ENCODE peak calls at places on chromosomes 3 and 15, in eight cellular contexts. One of them, this sample, is unnamed.

GRCh38 chr3:71865727-71866126 is 80.8 kb upstream of the PROK2 start:
- DNase-seq in spleen: no peak
- DNase-seq in stomach: no peak
- DNase-seq in astrocyte: no peak
- DNase-seq in ascending aorta: no peak
- DNase-seq in vagina: no peak
- DNase-seq in tibial artery: no peak
- DNase-seq in CD4-positive, CD25-positive, alpha-beta regulatory T cell: no peak
- DNase-seq in this sample: no peak

GRCh38 chr3:61979645-61980430 is 393.5 kb downstream of the FEZF2 start:
- DNase-seq in ascending aorta: no peak
- DNase-seq in stomach: no peak
- DNase-seq in astrocyte: no peak
- DNase-seq in vagina: no peak
- DNase-seq in spleen: no peak
- DNase-seq in CD4-positive, CD25-positive, alpha-beta regulatory T cell: no peak
- DNase-seq in tibial artery: no peak
- DNase-seq in this sample: no peak

GRCh38 chr3:149588909-149589308 is 68.9 kb downstream of the WWTR1 start:
- DNase-seq in ascending aorta: no peak
- DNase-seq in CD4-positive, CD25-positive, alpha-beta regulatory T cell: no peak
- DNase-seq in spleen: no peak
- DNase-seq in stomach: no peak
- DNase-seq in tibial artery: no peak
- DNase-seq in astrocyte: no peak
- DNase-seq in vagina: no peak
- DNase-seq in this sample: no peak

GRCh38 chr3:122299872-122300460 is 25.1 kb upstream of the CSTA start:
- DNase-seq in CD4-positive, CD25-positive, alpha-beta regulatory T cell: peak; percentile 61
- DNase-seq in spleen: no peak
- DNase-seq in vagina: no peak
- DNase-seq in tibial artery: no peak
- DNase-seq in ascending aorta: no peak
- DNase-seq in astrocyte: no peak
- DNase-seq in stomach: no peak
- DNase-seq in this sample: peak; percentile 50

GRCh38 chr3:69174871-69175737 is 52.7 kb upstream of the LMOD3 start:
- DNase-seq in tibial artery: no peak
- DNase-seq in CD4-positive, CD25-positive, alpha-beta regulatory T cell: no peak
- DNase-seq in astrocyte: no peak
- DNase-seq in vagina: no peak
- DNase-seq in spleen: no peak
- DNase-seq in ascending aorta: no peak
- DNase-seq in stomach: no peak
- DNase-seq in this sample: no peak

GRCh38 chr3:49276475-49277356 is at the start of gene C3orf62:
- DNase-seq in CD4-positive, CD25-positive, alpha-beta regulatory T cell: peak; percentile 78
- DNase-seq in vagina: no peak
- DNase-seq in spleen: peak; percentile 96
- DNase-seq in tibial artery: peak; percentile 96
- DNase-seq in ascending aorta: peak; percentile 56
- DNase-seq in stomach: peak; percentile 90
- DNase-seq in astrocyte: peak; percentile 73
- DNase-seq in this sample: peak; percentile 79

GRCh38 chr3:9769012-9769411 is 735 bp downstream of the CAMK1 start:
- DNase-seq in CD4-positive, CD25-positive, alpha-beta regulatory T cell: no peak
- DNase-seq in astrocyte: no peak
- DNase-seq in stomach: no peak
- DNase-seq in tibial artery: no peak
- DNase-seq in spleen: no peak
- DNase-seq in vagina: no peak
- DNase-seq in ascending aorta: no peak
- DNase-seq in this sample: no peak

GRCh38 chr15:63380151-63380827 is 1.4 kb downstream of the CA12 start:
- DNase-seq in tibial artery: no peak
- DNase-seq in stomach: no peak
- DNase-seq in ascending aorta: no peak
- DNase-seq in vagina: no peak
- DNase-seq in CD4-positive, CD25-positive, alpha-beta regulatory T cell: no peak
- DNase-seq in astrocyte: peak; percentile 15
- DNase-seq in spleen: no peak
- DNase-seq in this sample: no peak

GRCh38 chr3:119258915-119259314 is 18.2 kb upstream of the B4GALT4 start:
- DNase-seq in CD4-positive, CD25-positive, alpha-beta regulatory T cell: no peak
- DNase-seq in tibial artery: no peak
- DNase-seq in astrocyte: no peak
- DNase-seq in ascending aorta: no peak
- DNase-seq in stomach: no peak
- DNase-seq in vagina: no peak
- DNase-seq in spleen: no peak
- DNase-seq in this sample: no peak

GRCh38 chr15:63839717-63840116 is 6.0 kb upstream of the HERC1 start:
- DNase-seq in stomach: no peak
- DNase-seq in astrocyte: no peak
- DNase-seq in CD4-positive, CD25-positive, alpha-beta regulatory T cell: no peak
- DNase-seq in ascending aorta: no peak
- DNase-seq in vagina: no peak
- DNase-seq in spleen: no peak
- DNase-seq in tibial artery: no peak
- DNase-seq in this sample: no peak

GRCh38 chr15:29571728-29572454 is 250.4 kb downstream of the TJP1 start:
- DNase-seq in ascending aorta: no peak
- DNase-seq in spleen: no peak
- DNase-seq in CD4-positive, CD25-positive, alpha-beta regulatory T cell: no peak
- DNase-seq in vagina: no peak
- DNase-seq in stomach: no peak
- DNase-seq in tibial artery: no peak
- DNase-seq in astrocyte: no peak
- DNase-seq in this sample: peak; percentile 70

GRCh38 chr3:146334151-146334550 is 83.2 kb upstream of the PLSCR4 start:
- DNase-seq in astrocyte: no peak
- DNase-seq in spleen: no peak
- DNase-seq in vagina: no peak
- DNase-seq in tibial artery: no peak
- DNase-seq in ascending aorta: no peak
- DNase-seq in stomach: no peak
- DNase-seq in CD4-positive, CD25-positive, alpha-beta regulatory T cell: no peak
- DNase-seq in this sample: peak; percentile 4

GRCh38 chr15:76714950-76715349 is 190.2 kb downstream of the SCAPER start:
- DNase-seq in spleen: no peak
- DNase-seq in stomach: no peak
- DNase-seq in ascending aorta: no peak
- DNase-seq in vagina: no peak
- DNase-seq in CD4-positive, CD25-positive, alpha-beta regulatory T cell: no peak
- DNase-seq in astrocyte: no peak
- DNase-seq in tibial artery: no peak
- DNase-seq in this sample: no peak

GRCh38 chr15:72902245-72902928 is 118.8 kb upstream of the ADPGK start:
- DNase-seq in spleen: no peak
- DNase-seq in astrocyte: peak; percentile 90
- DNase-seq in vagina: no peak
- DNase-seq in stomach: peak; percentile 32
- DNase-seq in ascending aorta: peak; percentile 14
- DNase-seq in tibial artery: peak; percentile 88
- DNase-seq in CD4-positive, CD25-positive, alpha-beta regulatory T cell: no peak
- DNase-seq in this sample: peak; percentile 1

GRCh38 chr15:59307164-59307535 is 65.5 kb downstream of the MYO1E start:
- DNase-seq in astrocyte: no peak
- DNase-seq in stomach: no peak
- DNase-seq in CD4-positive, CD25-positive, alpha-beta regulatory T cell: no peak
- DNase-seq in vagina: no peak
- DNase-seq in tibial artery: no peak
- DNase-seq in ascending aorta: no peak
- DNase-seq in spleen: no peak
- DNase-seq in this sample: no peak

GRCh38 chr3:154862265-154862664 is 217.9 kb upstream of the MME start:
- DNase-seq in tibial artery: no peak
- DNase-seq in CD4-positive, CD25-positive, alpha-beta regulatory T cell: no peak
- DNase-seq in stomach: no peak
- DNase-seq in spleen: no peak
- DNase-seq in ascending aorta: no peak
- DNase-seq in astrocyte: peak; percentile 60
- DNase-seq in vagina: no peak
- DNase-seq in this sample: no peak

GRCh38 chr15:72983812-72984211 is 68.5 kb upstream of the NEO1 start:
- DNase-seq in stomach: no peak
- DNase-seq in vagina: no peak
- DNase-seq in astrocyte: peak; percentile 25
- DNase-seq in spleen: no peak
- DNase-seq in ascending aorta: no peak
- DNase-seq in tibial artery: no peak
- DNase-seq in CD4-positive, CD25-positive, alpha-beta regulatory T cell: no peak
- DNase-seq in this sample: no peak

GRCh38 chr15:65106011-65106590 is 8.9 kb downstream of the UBAP1L start:
- DNase-seq in CD4-positive, CD25-positive, alpha-beta regulatory T cell: no peak
- DNase-seq in tibial artery: peak; percentile 31
- DNase-seq in spleen: no peak
- DNase-seq in astrocyte: no peak
- DNase-seq in ascending aorta: no peak
- DNase-seq in stomach: no peak
- DNase-seq in vagina: no peak
- DNase-seq in this sample: no peak

GRCh38 chr3:31936661-31937060 is 44.4 kb downstream of the OSBPL10 start:
- DNase-seq in ascending aorta: no peak
- DNase-seq in spleen: no peak
- DNase-seq in tibial artery: no peak
- DNase-seq in stomach: no peak
- DNase-seq in CD4-positive, CD25-positive, alpha-beta regulatory T cell: no peak
- DNase-seq in vagina: no peak
- DNase-seq in astrocyte: peak; percentile 89
- DNase-seq in this sample: peak; percentile 57

GRCh38 chr3:12990306-12990705 is 82.9 kb downstream of the IQSEC1 start:
- DNase-seq in CD4-positive, CD25-positive, alpha-beta regulatory T cell: no peak
- DNase-seq in stomach: no peak
- DNase-seq in spleen: peak; percentile 52
- DNase-seq in vagina: no peak
- DNase-seq in astrocyte: no peak
- DNase-seq in ascending aorta: no peak
- DNase-seq in tibial artery: no peak
- DNase-seq in this sample: no peak

GRCh38 chr3:143433787-143434378 is 314.3 kb downstream of the CHST2 start:
- DNase-seq in tibial artery: no peak
- DNase-seq in CD4-positive, CD25-positive, alpha-beta regulatory T cell: peak; percentile 45
- DNase-seq in astrocyte: no peak
- DNase-seq in stomach: no peak
- DNase-seq in ascending aorta: no peak
- DNase-seq in vagina: no peak
- DNase-seq in spleen: no peak
- DNase-seq in this sample: peak; percentile 15

GRCh38 chr3:132422531-132422930 is 5.2 kb downstream of the DNAJC13 start:
- DNase-seq in vagina: no peak
- DNase-seq in stomach: no peak
- DNase-seq in tibial artery: no peak
- DNase-seq in spleen: no peak
- DNase-seq in CD4-positive, CD25-positive, alpha-beta regulatory T cell: no peak
- DNase-seq in ascending aorta: no peak
- DNase-seq in astrocyte: no peak
- DNase-seq in this sample: peak; percentile 45
- H3K9me3 ChIP-seq in vagina: no peaks in the 10 kb centered on the region
- H3K9me3 ChIP-seq in stomach: no peaks in the 10 kb centered on the region
- H3K9me3 ChIP-seq in tibial artery: no peaks in the 10 kb centered on the region
- H3K9me3 ChIP-seq in spleen: no peaks in the 10 kb centered on the region
- H3K9me3 ChIP-seq in CD4-positive, CD25-positive, alpha-beta regulatory T cell: no peaks in the 10 kb centered on the region
- H3K9me3 ChIP-seq in ascending aorta: no peaks in the 10 kb centered on the region
- H3K9me3 ChIP-seq in astrocyte: no peaks in the 10 kb centered on the region
- H3K9me3 ChIP-seq in this sample: no peaks in the 10 kb centered on the region

GRCh38 chr15:88258021-88258641 is 1.6 kb upstream of the NTRK3 start:
- DNase-seq in astrocyte: no peak
- DNase-seq in stomach: no peak
- DNase-seq in ascending aorta: no peak
- DNase-seq in vagina: no peak
- DNase-seq in tibial artery: peak; percentile 93
- DNase-seq in spleen: no peak
- DNase-seq in CD4-positive, CD25-positive, alpha-beta regulatory T cell: no peak
- DNase-seq in this sample: no peak
- H3K4me3 ChIP-seq in astrocyte: peak overlapping the region; percentile 64
- H3K4me3 ChIP-seq in stomach: no peak overlapping the region
- H3K4me3 ChIP-seq in ascending aorta: peak overlapping the region; percentile 79
- H3K4me3 ChIP-seq in vagina: no peak overlapping the region
- H3K4me3 ChIP-seq in tibial artery: peak overlapping the region; percentile 84
- H3K4me3 ChIP-seq in spleen: peak overlapping the region; percentile 29
- H3K4me3 ChIP-seq in CD4-positive, CD25-positive, alpha-beta regulatory T cell: no peak overlapping the region
- H3K4me3 ChIP-seq in this sample: no peak overlapping the region

DNA sequence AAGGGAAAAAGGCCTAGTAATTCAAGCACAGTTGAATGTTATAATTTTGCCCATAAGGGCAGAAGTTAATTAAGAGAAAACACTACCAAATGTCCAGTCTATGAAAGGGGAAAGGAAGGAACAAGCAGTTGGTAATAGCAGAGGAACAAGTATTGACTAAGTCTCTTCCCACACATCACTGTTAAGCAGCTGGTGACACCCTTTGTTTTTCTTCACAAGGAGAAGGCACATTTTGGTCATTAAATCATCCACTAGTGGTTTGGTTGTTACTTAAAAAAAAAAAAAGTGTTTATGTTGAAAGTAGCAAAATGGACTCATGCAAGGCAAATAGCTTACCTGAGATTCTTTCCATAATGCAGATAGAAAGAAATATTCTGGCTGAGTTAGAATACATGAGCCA is 321.4 kb upstream of the NECTIN3 start:
- DNase-seq in tibial artery: no peak
- DNase-seq in stomach: no peak
- DNase-seq in astrocyte: no peak
- DNase-seq in spleen: no peak
- DNase-seq in ascending aorta: no peak
- DNase-seq in CD4-positive, CD25-positive, alpha-beta regulatory T cell: no peak
- DNase-seq in vagina: no peak
- DNase-seq in this sample: no peak
- H3K27ac ChIP-seq in tibial artery: no peak overlapping the region
- H3K27ac ChIP-seq in stomach: no peak overlapping the region
- H3K27ac ChIP-seq in astrocyte: no peak overlapping the region
- H3K27ac ChIP-seq in spleen: no peak overlapping the region
- H3K27ac ChIP-seq in ascending aorta: no peak overlapping the region
- H3K27ac ChIP-seq in CD4-positive, CD25-positive, alpha-beta regulatory T cell: no peak overlapping the region
- H3K27ac ChIP-seq in vagina: no peak overlapping the region
- H3K27ac ChIP-seq in this sample: no peak overlapping the region

DNA sequence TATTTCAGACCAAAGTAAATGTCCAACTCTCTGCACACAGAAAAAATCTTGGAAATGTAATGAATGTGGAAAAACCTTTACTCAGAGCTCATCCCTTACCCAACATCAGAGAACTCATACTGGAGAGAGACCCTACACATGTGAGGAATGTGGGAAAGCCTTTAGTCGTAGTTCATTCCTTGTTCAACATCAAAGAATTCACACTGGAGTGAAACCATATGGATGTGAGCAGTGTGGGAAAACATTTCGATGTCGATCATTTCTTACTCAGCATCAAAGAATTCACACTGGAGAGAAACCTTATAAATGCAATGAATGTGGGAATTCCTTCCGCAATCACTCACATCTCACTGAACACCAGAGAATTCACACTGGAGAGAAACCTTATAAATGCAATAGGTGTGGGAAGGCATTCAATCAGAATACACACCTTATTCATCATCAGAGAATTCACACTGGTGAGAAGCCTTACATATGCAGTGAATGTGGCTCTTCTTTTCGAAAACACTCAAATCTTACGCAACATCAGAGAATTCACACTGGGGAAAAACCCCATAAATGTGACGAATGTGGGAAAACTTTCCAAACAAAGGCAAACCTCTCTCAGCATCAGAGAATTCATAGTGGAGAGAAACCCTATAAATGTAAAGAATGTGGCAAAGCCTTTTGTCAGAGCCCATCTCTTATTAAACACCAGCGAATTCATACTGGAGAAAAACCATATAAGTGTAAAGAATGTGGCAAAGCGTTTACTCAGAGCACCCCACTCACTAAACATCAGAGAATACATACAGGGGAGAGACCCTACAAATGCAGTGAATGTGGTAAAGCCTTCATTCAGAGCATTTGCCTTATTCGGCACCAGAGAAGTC is 8.0 kb upstream of the ZNF501 start:
- DNase-seq in tibial artery: no peak
- DNase-seq in stomach: no peak
- DNase-seq in spleen: no peak
- DNase-seq in vagina: no peak
- DNase-seq in astrocyte: peak; percentile 13
- DNase-seq in ascending aorta: no peak
- DNase-seq in CD4-positive, CD25-positive, alpha-beta regulatory T cell: no peak
- DNase-seq in this sample: no peak
- H3K9me3 ChIP-seq in tibial artery: peaks cover 85% of the 10 kb centered on the region
- H3K9me3 ChIP-seq in stomach: peaks cover 99% of the 10 kb centered on the region
- H3K9me3 ChIP-seq in spleen: peaks cover 97% of the 10 kb centered on the region
- H3K9me3 ChIP-seq in vagina: peaks cover 76% of the 10 kb centered on the region
- H3K9me3 ChIP-seq in astrocyte: peaks cover 66% of the 10 kb centered on the region
- H3K9me3 ChIP-seq in ascending aorta: peaks cover 85% of the 10 kb centered on the region
- H3K9me3 ChIP-seq in CD4-positive, CD25-positive, alpha-beta regulatory T cell: peaks cover 90% of the 10 kb centered on the region
- H3K9me3 ChIP-seq in this sample: peaks cover 7% of the 10 kb centered on the region

This sample was measured in small intestine.